ENCODE peak calls at places on chromosome 22, in five cellular contexts. F, R, Q, O and Z are unnamed samples.

GRCh38 chr22:34800265-34800664 is 265.7 kb upstream of the ISX start:
- DNase-seq in F (no peak), R (no peak), Q (no peak), O (no peak), Z (peak; percentile 57)

GRCh38 chr22:32331918-32332725 is 25.5 kb upstream of the RFPL3 start:
- DNase-seq in F (no peak), R (no peak), Q (no peak), O (no peak), Z (no peak)

GRCh38 chr22:50522806-50523438 is 2.5 kb downstream of the SCO2 start:
- DNase-seq in F (no peak), R (no peak), Q (no peak), O (no peak), Z (peak; percentile 6)

GRCh38 chr22:38257170-38257569 is 15.6 kb downstream of the TMEM184B start:
- DNase-seq in F (peak; percentile 29), R (no peak), Q (no peak), O (no peak), Z (no peak)

GRCh38 chr22:50703726-50704509 is 31.3 kb downstream of the SHANK3 start:
- DNase-seq in F (no peak), R (no peak), Q (no peak), O (no peak), Z (no peak)

GRCh38 chr22:17159504-17159951 is 451 bp upstream of the HDHD5 start:
- DNase-seq in F (peak; percentile 61), R (peak; percentile 50), Q (peak; percentile 54), O (peak; percentile 63), Z (peak; percentile 78)

GRCh38 chr22:27866136-27867091 is 52.6 kb downstream of the PITPNB start:
- DNase-seq in F (peak; percentile 85), R (no peak), Q (no peak), O (no peak), Z (peak; percentile 49)

GRCh38 chr22:20128902-20129746 is 2.5 kb upstream of the ZDHHC8 start:
- DNase-seq in F (peak; percentile 46), R (peak; percentile 50), Q (no peak), O (peak; percentile 78), Z (no peak)

GRCh38 chr22:44497218-44497903 is 672 bp downstream of the RTL6 start:
- DNase-seq in F (no peak), R (peak; percentile 40), Q (no peak), O (peak; percentile 37), Z (peak; percentile 41)

GRCh38 chr22:49351761-49352221 is 475.9 kb downstream of the BRD1 start:
- DNase-seq in F (no peak), R (no peak), Q (no peak), O (no peak), Z (no peak)

GRCh38 chr22:49979587-49980264 is 19.2 kb downstream of the PIM3 start:
- DNase-seq in F (peak; percentile 63), R (peak; percentile 73), Q (no peak), O (peak; percentile 83), Z (peak; percentile 29)

GRCh38 chr22:21106000-21106399 is 60.3 kb downstream of the LRRC74B start:
- DNase-seq in F (peak; percentile 20), R (no peak), Q (no peak), O (no peak), Z (no peak)

GRCh38 chr22:32281092-32281491 is 25.9 kb upstream of the SLC5A4 start:
- DNase-seq in F (no peak), R (no peak), Q (no peak), O (no peak), Z (no peak)

GRCh38 chr22:50178871-50179869 is 6.5 kb upstream of the TRABD start:
- DNase-seq in F (no peak), R (no peak), Q (no peak), O (no peak), Z (no peak)

GRCh38 chr22:20857247-20857643 is 1.4 kb downstream of the PI4KA start:
- DNase-seq in F (no peak), R (no peak), Q (no peak), O (no peak), Z (no peak)

GRCh38 chr22:44085743-44086741 is 61.9 kb downstream of the PARVB start:
- DNase-seq in F (peak; percentile 90), R (peak; percentile 66), Q (peak; percentile 52), O (peak; percentile 77), Z (peak; percentile 65)

GRCh38 chr22:48605856-48606255 is 1221.8 kb downstream of the BRD1 start:
- DNase-seq in F (no peak), R (no peak), Q (no peak), O (no peak), Z (peak; percentile 82)

GRCh38 chr22:22061085-22062077 is 78.8 kb upstream of the TOP3B start:
- DNase-seq in F (peak; percentile 29), R (no peak), Q (peak; percentile 8), O (no peak), Z (peak; percentile 76)

GRCh38 chr22:48811885-48812284 is 1015.8 kb downstream of the BRD1 start:
- DNase-seq in F (no peak), R (no peak), Q (no peak), O (no peak), Z (no peak)

GRCh38 chr22:23110190-23110921 is 31.4 kb downstream of the RSPH14 start:
- DNase-seq in F (no peak), R (no peak), Q (no peak), O (no peak), Z (no peak)

GRCh38 chr22:26161746-26162145 is 7.5 kb upstream of the SEZ6L start:
- DNase-seq in F (no peak), R (no peak), Q (no peak), O (no peak), Z (no peak)

DNA sequence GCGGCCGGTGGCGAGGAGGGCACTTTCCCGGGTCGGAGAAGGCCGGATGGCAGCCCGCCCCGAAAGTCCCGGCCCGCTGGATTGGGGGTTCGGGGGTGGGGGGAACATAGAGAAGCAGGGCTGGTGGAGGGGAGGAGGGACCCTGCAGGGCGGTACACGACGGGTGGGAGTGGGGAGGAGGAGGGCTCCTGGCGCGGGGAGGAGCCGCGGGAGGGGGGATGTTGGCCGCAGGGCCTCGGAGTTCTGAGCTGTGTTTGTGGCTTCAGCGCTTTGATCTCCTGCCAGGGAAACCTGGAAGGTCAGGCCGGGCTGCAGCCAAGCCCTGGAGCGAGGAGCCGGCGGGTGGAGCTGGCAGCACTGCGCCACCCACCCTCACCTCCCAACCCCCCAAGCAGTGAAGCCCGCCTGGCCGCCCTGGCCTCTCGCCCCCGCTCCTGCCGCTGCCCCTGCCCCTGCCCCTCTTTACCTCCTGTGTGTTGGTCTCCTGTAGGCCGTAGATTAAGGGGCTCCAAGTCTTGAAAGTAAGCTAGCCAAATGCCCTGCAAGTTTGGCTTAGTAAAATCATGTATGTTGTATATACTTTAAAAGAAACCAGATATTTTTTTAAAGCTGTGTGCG is 30.9 kb downstream of the C22orf31 start:
- DNase-seq in F (peak; percentile 76), R (peak; percentile 79), Q (peak; percentile 89), O (peak; percentile 86), Z (peak; percentile 90)
- TF ChIP-seq EZH2phosphoT487 in F (no peak), R (no peak), Q (no peak), O (no peak), Z (no peak)

DNA sequence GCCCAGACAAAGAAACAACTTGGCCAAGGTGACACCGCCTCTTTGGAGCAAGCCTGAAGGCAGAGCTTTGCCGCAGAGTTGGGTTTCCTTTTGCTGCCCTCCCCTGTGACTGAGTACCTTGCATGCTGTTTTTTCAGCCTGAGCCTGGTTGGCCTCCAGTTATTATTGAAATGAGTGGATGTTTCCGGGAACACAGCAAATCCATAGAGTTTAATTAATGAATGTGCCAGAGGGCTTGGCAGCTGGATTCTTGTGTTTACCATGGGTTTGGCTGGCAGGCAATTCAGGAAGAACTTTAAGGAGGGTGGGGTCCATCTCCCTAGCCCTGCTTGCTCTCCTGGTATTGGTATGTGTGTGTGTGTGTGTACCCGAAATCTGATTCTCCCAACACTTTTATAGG is 65.6 kb upstream of the CRYBB3 start:
- DNase-seq in F (peak; percentile 61), R (no peak), Q (no peak), O (no peak), Z (no peak)
- H3K27ac ChIP-seq in F (peak overlapping the region; percentile 53), R (no peak overlapping the region), Q (no peak overlapping the region), O (peak overlapping the region; percentile 63), Z (peak overlapping the region; percentile 47)

GRCh38 chr22:31106001-31106571 is 1.3 kb downstream of the SELENOM start:
- DNase-seq in F (no peak), R (no peak), Q (no peak), O (no peak), Z (no peak)
- H3K4me3 ChIP-seq in F (no peak overlapping the region), R (no peak overlapping the region), Q (peak overlapping the region; percentile 90), O (no peak overlapping the region), Z (peak overlapping the region; percentile 59)

GRCh38 chr22:39738746-39739145 is 154.8 kb downstream of the ENTHD1 start:
- DNase-seq in F (peak; percentile 4), R (no peak), Q (no peak), O (no peak), Z (peak; percentile 30)
- TF ChIP-seq EZH2phosphoT487 in F (no peak), R (no peak), Q (no peak), O (no peak), Z (no peak)

GRCh38 chr22:46229701-46230100 is 20.4 kb downstream of the CDPF1 start:
- DNase-seq in F (no peak), R (no peak), Q (no peak), O (no peak), Z (no peak)
- H3K27ac ChIP-seq in F (no peak overlapping the region), R (no peak overlapping the region), Q (no peak overlapping the region), O (no peak overlapping the region), Z (no peak overlapping the region)

DNA sequence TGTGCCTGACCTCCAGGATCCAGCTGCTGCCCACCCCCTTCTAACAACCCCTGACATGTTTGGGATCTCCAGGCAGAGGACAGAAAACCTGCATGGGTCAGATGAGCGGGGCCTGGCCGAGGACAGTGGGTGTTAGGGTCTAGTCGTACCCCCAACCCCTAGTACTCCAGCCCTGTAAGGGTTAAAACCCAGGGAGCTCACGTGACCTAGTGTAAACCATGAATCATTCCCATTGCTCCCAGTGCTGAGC is 89.1 kb upstream of the CRYBB3 start:
- DNase-seq in F (no peak), R (no peak), Q (no peak), O (no peak), Z (no peak)
- H3K4me3 ChIP-seq in F (peak overlapping the region; percentile 72), R (peak overlapping the region; percentile 61), Q (no peak overlapping the region), O (peak overlapping the region; percentile 86), Z (no peak overlapping the region)